ENCODE peak calls at places on chromosomes 3 and 15, in seven cellular contexts. X is activated CD4-positive, alpha-beta T cell treated with anti-CD3 and anti-CD28 coated beads, Interleukin-2, amount 50 U/mL, for 4 hours; M is left ventricle myocardium superior; K is T follicular helper cell; V is stimulated activated naive CD8-positive, alpha-beta T cell treated with anti-CD3 and anti-CD28 coated beads, Interleukin-15, amount 100 ng/mL, for 72 hours; H is NCI-H1417 treated with DMSO at 0.1 percent for 48 hours; Z is Peyer's patch. Y is an unnamed sample.

GRCh38 chr3:160796813-160797164 is 40.8 kb downstream of the PPM1L start:
- DNase-seq in H (no peak), X (no peak), K (no peak), Z (no peak), V (no peak), M (no peak), Y (no peak)

GRCh38 chr3:14544282-14545250 is 4.4 kb upstream of the GRIP2 start:
- DNase-seq in X (no peak), V (no peak), H (no peak), M (peak), Z (no peak), K (no peak), Y (no peak)

GRCh38 chr3:74561881-74562280 is 52.6 kb downstream of the CNTN3 start:
- DNase-seq in K (no peak), V (no peak), X (no peak), H (peak), Z (no peak), M (no peak), Y (no peak)

GRCh38 chr15:45796433-45796832 is 161.6 kb downstream of the SQOR start:
- DNase-seq in X (no peak), K (no peak), H (no peak), M (no peak), Z (no peak), V (no peak), Y (no peak)

GRCh38 chr3:181326637-181327223 is 337.2 kb upstream of the DNAJC19 start:
- DNase-seq in H (peak), X (no peak), K (no peak), M (no peak), V (no peak), Z (no peak), Y (peak)

GRCh38 chr3:136838641-136839555 is 20.0 kb downstream of the SLC35G2 start:
- DNase-seq in X (no peak), M (no peak), H (no peak), Z (no peak), K (no peak), V (no peak), Y (no peak)

GRCh38 chr15:59278120-59278519 is 71.5 kb downstream of the LDHAL6B start:
- DNase-seq in K (no peak), X (no peak), M (no peak), Z (no peak), V (no peak), H (no peak), Y (no peak)

GRCh38 chr3:38118421-38119247 is 18.3 kb downstream of the ACAA1 start:
- DNase-seq in X (no peak), M (no peak), Z (no peak), H (no peak), K (no peak), V (no peak), Y (no peak)

GRCh38 chr3:42680806-42681205 is 4.5 kb upstream of the KLHL40 start:
- DNase-seq in M (no peak), V (no peak), K (no peak), Z (no peak), X (no peak), H (no peak), Y (no peak)

GRCh38 chr3:165451671-165452070 is 255.5 kb upstream of the SLITRK3 start:
- DNase-seq in K (no peak), V (no peak), H (no peak), Z (no peak), X (no peak), M (no peak), Y (no peak)

GRCh38 chr15:70867911-70868467 is 14.0 kb upstream of the LARP6 start:
- DNase-seq in K (no peak), V (no peak), H (no peak), Z (no peak), X (no peak), M (peak), Y (no peak)

GRCh38 chr3:167723872-167724271 is 10.8 kb downstream of the PDCD10 start:
- DNase-seq in M (no peak), X (no peak), V (no peak), H (no peak), Z (no peak), K (no peak), Y (no peak)

GRCh38 chr3:137642305-137642704 is 121.8 kb upstream of the SOX14 start:
- DNase-seq in H (no peak), Z (no peak), M (no peak), X (no peak), V (no peak), K (no peak), Y (no peak)

GRCh38 chr3:116770815-116771450 is 61.4 kb downstream of the TUSC7 start:
- DNase-seq in X (no peak), Z (peak), M (peak), H (peak), V (peak), K (no peak), Y (peak)

GRCh38 chr3:163056874-163057497 is 1560.4 kb downstream of the OTOL1 start:
- DNase-seq in K (no peak), M (no peak), Z (no peak), H (no peak), V (no peak), X (no peak), Y (peak)

GRCh38 chr15:63369296-63369695 is 12.3 kb downstream of the CA12 start:
- DNase-seq in M (no peak), K (no peak), X (no peak), Z (no peak), H (no peak), V (no peak), Y (no peak)

GRCh38 chr15:70576683-70577082 is 186.7 kb downstream of the UACA start:
- DNase-seq in K (no peak), Z (no peak), M (no peak), H (no peak), X (no peak), V (no peak), Y (no peak)